ENCODE peak calls at places on chromosomes 4 and X, in nine cellular contexts. V is heart right ventricle, B is GM12865, Y is colonic mucosa, O is WTC11, L is DND-41, M is HFFc6, N is H9, S is transverse colon. A is an unnamed sample.

GRCh38 chrX:15737188-15737956 is 698 bp upstream of the CA5B start:
- DNase-seq in M (no peak), L (no peak), O (no peak), N (no peak), Y (no peak), V (no peak), S (no peak), B (peak), A (no peak)

GRCh38 chrX:129655547-129656248 is 942 bp upstream of the APLN start:
- DNase-seq in O (peak), M (no peak), B (peak), S (no peak), Y (no peak), N (peak), V (no peak), L (peak), A (no peak)

GRCh38 chr4:148060264-148061138 is 328.6 kb downstream of the ARHGAP10 start:
- DNase-seq in L (no peak), N (no peak), O (no peak), S (no peak), B (peak), V (no peak), Y (peak), M (no peak), A (no peak)

GRCh38 chrX:150683536-150684146 is 9.6 kb upstream of the MTMR1 start:
- DNase-seq in S (no peak), L (peak), Y (no peak), M (peak), N (no peak), O (no peak), B (peak), V (no peak), A (peak)

GRCh38 chrX:10128386-10128785 is 28.4 kb upstream of the CLCN4 start:
- DNase-seq in S (no peak), O (no peak), L (no peak), B (no peak), Y (no peak), V (no peak), N (no peak), M (no peak), A (no peak)

GRCh38 chr4:7462509-7462971 is 27.8 kb upstream of the PSAPL1 start:
- DNase-seq in N (peak), S (no peak), B (no peak), Y (no peak), L (no peak), V (no peak), M (peak), O (no peak), A (no peak)

GRCh38 chr4:52655505-52655904 is 3.6 kb downstream of the USP46 start:
- DNase-seq in N (no peak), L (no peak), O (no peak), M (no peak), V (no peak), S (no peak), Y (no peak), B (no peak), A (no peak)

GRCh38 chrX:7108995-7109634 is 38.4 kb upstream of the STS start:
- DNase-seq in V (no peak), M (no peak), O (no peak), Y (no peak), S (no peak), B (no peak), N (no peak), L (peak), A (no peak)

GRCh38 chr4:126708716-126709115 is 924.0 kb upstream of the INTU start:
- DNase-seq in M (no peak), N (no peak), B (no peak), S (no peak), Y (no peak), L (no peak), O (no peak), V (no peak), A (no peak)

GRCh38 chr4:146643812-146644401 is 5.2 kb downstream of the POU4F2 start:
- DNase-seq in N (no peak), M (peak), S (no peak), V (no peak), O (no peak), B (peak), Y (no peak), L (no peak), A (peak)

GRCh38 chrX:39491548-39492297 is 606.0 kb downstream of the BCOR start:
- DNase-seq in Y (peak), M (no peak), L (no peak), B (peak), N (no peak), V (no peak), O (no peak), S (peak), A (peak)

GRCh38 chrX:24305905-24306304 is 8.0 kb downstream of the SUPT20HL2 start:
- DNase-seq in V (no peak), M (no peak), Y (no peak), N (no peak), B (no peak), L (no peak), O (no peak), S (no peak), A (no peak)

GRCh38 chr4:124980276-124980752 is 267.8 kb upstream of the ANKRD50 start:
- DNase-seq in S (no peak), B (no peak), L (no peak), O (no peak), V (no peak), M (peak), Y (no peak), N (no peak), A (no peak)

GRCh38 chr4:5755679-5756078 is 44.7 kb downstream of the EVC start:
- DNase-seq in Y (peak), N (no peak), L (no peak), V (no peak), M (no peak), O (no peak), B (no peak), S (no peak), A (no peak)

GRCh38 chr4:8152090-8152864 is 6.3 kb downstream of the ABLIM2 start:
- DNase-seq in S (no peak), N (no peak), M (no peak), O (no peak), L (no peak), B (no peak), V (peak), Y (no peak), A (no peak)

GRCh38 chrX:26649534-26649933 is 433.6 kb downstream of the MAGEB5 start:
- DNase-seq in V (no peak), N (no peak), M (no peak), Y (no peak), B (peak), S (no peak), L (no peak), O (no peak), A (peak)

GRCh38 chr4:73257995-73258667 is 467 bp downstream of the ANKRD17 start:
- DNase-seq in B (peak), S (no peak), M (peak), N (peak), Y (peak), L (peak), O (no peak), V (no peak), A (no peak)

GRCh38 chrX:13650318-13650717 is 2.6 kb upstream of the TCEANC start:
- DNase-seq in S (no peak), O (no peak), V (no peak), N (no peak), L (no peak), M (no peak), B (no peak), Y (no peak), A (no peak)

GRCh38 chrX:64204252-64204651 is 1.3 kb downstream of the AMER1 start:
- DNase-seq in B (no peak), L (peak), M (no peak), V (peak), S (peak), N (peak), O (peak), Y (peak), A (no peak)

GRCh38 chrX:83759872-83760271 is 101.1 kb upstream of the CYLC1 start:
- DNase-seq in Y (no peak), V (no peak), N (no peak), L (no peak), S (no peak), O (no peak), B (peak), M (no peak), A (peak)

GRCh38 chr4:80173387-80173786 is 23.9 kb upstream of the PRDM8 start:
- DNase-seq in N (no peak), O (no peak), M (peak), Y (no peak), S (no peak), L (peak), V (no peak), B (peak), A (no peak)

GRCh38 chr4:75514949-75515612 is 808 bp downstream of the THAP6 start:
- DNase-seq in M (no peak), O (no peak), N (no peak), S (no peak), Y (peak), L (no peak), B (peak), V (no peak), A (peak)

GRCh38 chr4:61614256-61614655 is 414.1 kb downstream of the ADGRL3 start:
- DNase-seq in B (no peak), Y (no peak), V (no peak), O (no peak), L (no peak), S (no peak), M (no peak), N (no peak), A (no peak)

GRCh38 chr4:3766791-3767561 is 791 bp downstream of the ADRA2C start:
- DNase-seq in B (no peak), Y (no peak), O (peak), V (no peak), S (no peak), L (no peak), N (peak), M (no peak), A (no peak)

GRCh38 chr4:126647756-126648396 is 984.9 kb upstream of the INTU start:
- DNase-seq in V (no peak), S (no peak), B (no peak), N (no peak), Y (no peak), M (no peak), L (no peak), O (no peak), A (no peak)

DNA sequence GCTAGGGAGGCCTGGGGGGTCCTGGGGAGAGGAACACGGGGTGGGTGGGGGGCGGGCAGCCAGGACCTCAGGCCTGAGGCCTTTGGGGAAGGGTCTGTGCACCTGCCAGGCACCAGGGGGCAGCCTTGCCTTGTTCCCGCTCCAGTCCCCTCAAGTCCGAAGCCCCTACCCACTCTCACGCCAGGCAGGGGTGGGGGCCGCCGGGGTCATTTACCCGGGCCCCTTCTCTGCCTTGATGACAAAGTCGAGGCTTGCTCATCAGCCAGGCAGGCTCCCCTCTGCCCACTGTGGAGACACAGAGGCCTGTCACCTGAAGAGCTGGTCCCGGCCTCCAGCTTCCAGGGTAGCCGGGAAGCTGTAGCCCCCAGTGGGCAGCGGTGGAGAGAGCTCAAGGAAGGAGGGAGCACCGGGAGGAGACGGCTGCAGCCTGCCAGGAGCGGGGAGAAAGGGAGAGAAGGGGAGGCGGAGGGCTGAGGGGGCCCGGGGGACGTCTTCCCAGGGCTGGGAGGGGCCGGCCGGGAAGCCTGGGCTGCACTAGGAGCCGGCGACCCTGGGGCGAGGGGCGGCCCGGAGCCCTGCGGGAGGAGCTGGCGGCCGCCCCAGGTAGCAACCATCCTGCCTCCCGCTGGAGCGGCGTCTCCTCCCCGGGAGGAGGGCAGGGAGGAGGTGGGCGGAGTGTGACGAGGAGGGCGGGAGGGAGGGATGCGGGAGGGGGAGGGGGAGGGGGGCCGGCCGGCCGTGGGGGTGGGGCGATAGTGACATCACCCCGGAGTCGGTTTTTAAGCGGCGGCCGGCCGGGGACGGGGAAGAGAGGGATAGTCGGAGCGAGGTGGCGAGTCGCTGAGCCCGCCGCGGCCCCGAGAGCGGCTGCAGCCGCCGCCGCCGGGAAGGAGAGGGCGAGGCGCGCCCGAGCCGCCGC is at the start of gene SLC6A8:
- DNase-seq in O (peak), M (peak), S (peak), N (peak), L (peak), Y (peak), V (peak), B (peak), A (no peak)
- TF ChIP-seq CTCF in O (peak), M (peak), S (peak), N (peak), L (peak), Y (peak), V (peak), B (peak), A (peak)

DNA sequence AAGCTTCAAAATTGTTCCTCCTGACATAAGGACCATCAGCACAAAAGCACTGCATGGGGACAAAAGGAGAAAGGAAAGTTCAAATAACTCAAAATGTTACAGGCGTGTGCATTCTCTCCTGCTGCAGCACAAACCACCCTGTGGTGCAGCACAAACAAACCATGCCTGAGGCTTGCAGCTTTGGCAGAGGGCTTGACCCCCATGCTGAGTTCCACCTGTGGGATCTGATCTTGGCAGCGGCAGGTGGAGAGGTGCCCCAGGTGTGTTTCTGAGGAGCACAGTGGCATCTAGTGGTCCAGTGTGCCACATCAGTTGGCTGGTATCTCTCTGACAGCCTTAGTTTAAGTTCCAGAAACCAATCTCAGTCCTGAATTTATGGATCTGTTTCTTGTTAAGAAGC is 164.6 kb downstream of the SOWAHB start:
- DNase-seq in M (no peak), O (peak), V (no peak), Y (no peak), B (peak), N (peak), S (peak), L (no peak), A (no peak)
- TF ChIP-seq CTCF in M (peak), O (no peak), V (no peak), Y (no peak), B (peak), N (peak), S (no peak), L (peak), A (peak)

GRCh38 chr4:182766851-182767250 is 150.3 kb downstream of the DCTD start:
- DNase-seq in M (no peak), L (no peak), Y (no peak), B (no peak), O (no peak), S (no peak), N (no peak), V (no peak), A (no peak)

GRCh38 chr4:182768821-182769220 is 148.4 kb downstream of the DCTD start:
- DNase-seq in O (no peak), Y (no peak), M (peak), L (no peak), N (no peak), S (no peak), V (no peak), B (no peak), A (no peak)

GRCh38 chr4:182775075-182775474 is 142.1 kb downstream of the DCTD start:
- DNase-seq in S (no peak), L (no peak), N (no peak), V (no peak), M (no peak), Y (no peak), B (no peak), O (no peak), A (no peak)

GRCh38 chr4:182770969-182771330 is 146.2 kb downstream of the DCTD start:
- DNase-seq in N (peak), L (no peak), B (no peak), V (no peak), Y (no peak), S (no peak), O (no peak), M (no peak), A (no peak)

DNA sequence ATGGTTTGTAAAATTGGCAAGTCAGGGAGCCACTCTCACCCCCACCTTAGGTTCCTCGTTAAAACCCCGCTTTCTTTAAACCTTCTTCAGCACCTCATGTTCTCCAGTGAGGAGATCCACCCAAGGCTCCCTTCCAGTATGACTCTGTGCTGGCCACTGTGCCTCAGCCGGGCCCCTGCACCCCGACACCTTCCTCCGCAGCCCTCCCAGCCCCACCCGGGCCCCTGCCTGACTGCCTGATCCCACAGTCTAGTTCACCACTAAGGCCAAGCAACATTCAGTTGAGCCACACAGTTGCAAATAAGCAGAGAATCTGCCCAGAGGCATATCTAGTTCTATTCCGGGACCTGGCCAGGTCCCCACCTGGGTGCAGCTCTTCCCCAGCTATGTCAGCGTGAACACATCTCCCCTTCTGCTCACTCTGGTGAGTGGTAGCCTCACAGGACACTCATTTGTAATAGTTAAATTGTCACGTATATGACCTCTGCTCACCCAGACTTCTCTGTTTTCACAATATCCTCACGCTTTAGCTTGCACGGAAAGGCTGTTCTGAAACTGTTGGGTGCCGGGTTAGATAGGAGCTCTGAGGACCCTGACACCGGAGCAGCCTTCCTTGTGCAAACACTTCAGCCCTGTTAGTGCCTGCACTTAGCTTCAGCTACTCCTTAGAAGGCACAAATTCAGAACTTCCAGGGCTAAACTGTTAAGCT is 146.8 kb downstream of the DCTD start:
- DNase-seq in B (no peak), M (no peak), O (no peak), N (peak), S (no peak), Y (no peak), V (no peak), L (no peak), A (no peak)
- TF ChIP-seq CTCF in B (no peak), M (no peak), O (no peak), N (no peak), S (no peak), Y (no peak), V (no peak), L (no peak), A (no peak)

GRCh38 chr4:185307136-185307950 is 88.4 kb downstream of the LRP2BP start:
- DNase-seq in O (no peak), N (peak), Y (no peak), M (no peak), L (no peak), V (no peak), B (peak), S (no peak), A (peak)

GRCh38 chr4:185304541-185304940 is 91.2 kb downstream of the LRP2BP start:
- DNase-seq in S (no peak), L (no peak), Y (no peak), V (no peak), O (no peak), N (no peak), M (no peak), B (no peak), A (no peak)

GRCh38 chr4:185305979-185306442 is 89.7 kb downstream of the LRP2BP start:
- DNase-seq in B (no peak), M (peak), N (peak), V (no peak), Y (no peak), O (no peak), L (no peak), S (no peak), A (no peak)

GRCh38 chr4:185309770-185310169 is 86.0 kb downstream of the LRP2BP start:
- DNase-seq in L (no peak), S (no peak), N (no peak), B (peak), V (no peak), Y (no peak), O (no peak), M (no peak), A (peak)

GRCh38 chr4:185304944-185305690 is 90.6 kb downstream of the LRP2BP start:
- DNase-seq in L (peak), Y (no peak), S (peak), V (no peak), B (peak), N (peak), O (peak), M (peak), A (peak)
- TF ChIP-seq CTCF in L (peak), Y (no peak), S (no peak), V (peak), B (peak), N (peak), O (no peak), M (peak), A (peak)

GRCh38 chrX:65866146-65866545 is 173.7 kb downstream of the VSIG4 start:
- DNase-seq in O (no peak), N (no peak), B (peak), V (no peak), Y (no peak), S (no peak), M (no peak), L (peak), A (peak)

GRCh38 chrX:65866762-65867161 is 173.1 kb downstream of the VSIG4 start:
- DNase-seq in S (no peak), B (peak), O (no peak), L (no peak), V (no peak), Y (no peak), M (no peak), N (no peak), A (no peak)

GRCh38 chrX:65874110-65874509 is 165.8 kb downstream of the VSIG4 start:
- DNase-seq in O (no peak), M (no peak), B (no peak), L (no peak), Y (no peak), S (no peak), V (no peak), N (no peak), A (no peak)

GRCh38 chrX:65874765-65875164 is 165.1 kb downstream of the VSIG4 start:
- DNase-seq in Y (no peak), N (no peak), V (no peak), O (no peak), L (no peak), B (no peak), M (no peak), S (no peak), A (no peak)

DNA sequence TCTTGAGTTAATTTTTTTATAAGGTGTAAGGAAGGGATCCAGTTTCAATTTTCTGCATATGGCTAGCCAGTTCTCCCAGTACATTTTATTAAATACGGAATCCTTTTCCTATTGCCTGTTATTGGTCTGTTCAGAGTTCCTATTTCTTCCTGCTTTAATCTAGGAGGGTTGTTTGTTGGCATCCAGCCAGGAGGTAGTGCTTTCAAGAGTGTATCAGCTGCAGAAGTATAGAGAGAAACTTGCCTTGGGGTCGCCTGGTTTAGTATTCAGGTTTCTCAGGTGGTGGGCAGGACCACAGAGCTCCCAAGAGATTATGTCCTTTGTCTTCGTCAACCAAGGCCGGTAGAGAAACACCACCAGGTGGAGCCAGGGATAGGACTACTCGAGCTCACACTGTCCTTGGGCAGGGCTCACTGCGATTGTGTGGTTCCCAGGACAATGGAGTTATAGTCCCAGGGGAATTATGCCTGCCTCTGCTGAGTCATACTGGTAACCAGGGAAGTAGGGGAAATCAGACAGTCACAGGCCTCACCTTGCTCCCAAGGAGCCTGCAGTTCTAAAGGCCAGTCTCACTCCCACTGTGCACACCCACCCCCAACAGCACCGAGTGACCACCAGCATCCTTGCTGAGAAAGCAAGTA is 168.1 kb downstream of the VSIG4 start:
- DNase-seq in N (peak), S (peak), B (peak), M (no peak), V (no peak), O (peak), Y (peak), L (peak), A (peak)
- TF ChIP-seq CTCF in N (peak), S (no peak), B (peak), M (no peak), V (peak), O (no peak), Y (no peak), L (peak), A (peak)